ENCODE peak calls at places on chromosomes 3 and 15, in seven cellular contexts. I, M, X, H, U, K and J are unnamed samples. For H4K20me1, the result is how much of the 10 kb centered on the place peaks cover.

GRCh38 chr15:70910958-70911357 is 18.3 kb downstream of the LRRC49 start:
- DNase-seq in I (no peak), M (no peak), X (no peak), H (no peak), U (no peak), K (no peak), J (no peak)

GRCh38 chr15:93428135-93428534 is 339.1 kb upstream of the RGMA start:
- DNase-seq in I (no peak), M (no peak), X (no peak), H (peak), U (no peak), K (no peak), J (no peak)

GRCh38 chr3:43997788-43998373 is 243.8 kb upstream of the TOPAZ1 start:
- DNase-seq in I (no peak), M (peak), X (no peak), H (no peak), U (peak), K (peak), J (peak)

GRCh38 chr15:49430046-49430445 is 7.0 kb downstream of the FGF7 start:
- DNase-seq in I (no peak), M (no peak), X (no peak), H (no peak), U (no peak), K (no peak), J (no peak)

GRCh38 chr3:108598375-108598774 is 8.9 kb downstream of the DZIP3 start:
- DNase-seq in I (no peak), M (no peak), X (no peak), H (no peak), U (no peak), K (no peak), J (no peak)

GRCh38 chr3:97559398-97559797 is 205.2 kb upstream of the ARL6 start:
- DNase-seq in I (no peak), M (no peak), X (no peak), H (no peak), U (no peak), K (no peak), J (no peak)

GRCh38 chr3:31161889-31162288 is 267.4 kb upstream of the GADL1 start:
- DNase-seq in I (no peak), M (no peak), X (no peak), H (no peak), U (no peak), K (no peak), J (no peak)

GRCh38 chr3:142180761-142181362 is 31.5 kb upstream of the TFDP2 start:
- DNase-seq in I (peak), M (peak), X (peak), H (peak), U (peak), K (peak), J (no peak)

GRCh38 chr15:29115093-29115991 is 154.3 kb downstream of the NSMCE3 start:
- DNase-seq in I (no peak), M (no peak), X (peak), H (peak), U (peak), K (no peak), J (no peak)

GRCh38 chr15:89666147-89666857 is 11.0 kb upstream of the KIF7 start:
- DNase-seq in I (no peak), M (no peak), X (peak), H (no peak), U (no peak), K (no peak), J (no peak)

GRCh38 chr3:17741621-17742091 is 775 bp downstream of the TBC1D5 start:
- DNase-seq in I (no peak), M (no peak), X (no peak), H (no peak), U (peak), K (no peak), J (no peak)

GRCh38 chr3:35524851-35525250 is 114.5 kb upstream of the ARPP21 start:
- DNase-seq in I (no peak), M (no peak), X (no peak), H (no peak), U (no peak), K (no peak), J (no peak)

GRCh38 chr3:61701019-61701418 is 139.6 kb downstream of the PTPRG start:
- DNase-seq in I (no peak), M (no peak), X (no peak), H (no peak), U (no peak), K (no peak), J (no peak)

GRCh38 chr15:80643296-80643965 is 51.7 kb upstream of the ABHD17C start:
- DNase-seq in I (no peak), M (peak), X (no peak), H (no peak), U (no peak), K (no peak), J (no peak)

GRCh38 chr3:23748398-23749110 is 57.2 kb upstream of the UBE2E1 start:
- DNase-seq in I (peak), M (peak), X (no peak), H (no peak), U (peak), K (no peak), J (no peak)

GRCh38 chr3:103385991-103386390 is 951.2 kb downstream of the ZPLD1 start:
- DNase-seq in I (no peak), M (no peak), X (no peak), H (no peak), U (no peak), K (no peak), J (no peak)

GRCh38 chr3:107384428-107384827 is 7.2 kb downstream of the CCDC54 start:
- DNase-seq in I (no peak), M (no peak), X (no peak), H (no peak), U (no peak), K (no peak), J (no peak)

GRCh38 chr3:122793568-122794416 is at the start of gene HSPBAP1:
- DNase-seq in I (peak), M (peak), X (peak), H (peak), U (peak), K (peak), J (peak)

GRCh38 chr3:126431103-126431534 is 36.4 kb downstream of the CFAP100 start:
- DNase-seq in I (no peak), M (no peak), X (peak), H (no peak), U (no peak), K (no peak), J (no peak)

GRCh38 chr3:127549826-127550487 is 40.6 kb downstream of the TPRA1 start:
- DNase-seq in I (no peak), M (no peak), X (no peak), H (no peak), U (no peak), K (no peak), J (peak)

GRCh38 chr3:9994086-9994844 is 7.6 kb upstream of the EMC3 start:
- DNase-seq in I (peak), M (peak), X (no peak), H (no peak), U (peak), K (no peak), J (no peak)

GRCh38 chr3:150743508-150743907 is 19.5 kb downstream of the SIAH2 start:
- DNase-seq in I (peak), M (peak), X (no peak), H (no peak), U (no peak), K (no peak), J (peak)

DNA sequence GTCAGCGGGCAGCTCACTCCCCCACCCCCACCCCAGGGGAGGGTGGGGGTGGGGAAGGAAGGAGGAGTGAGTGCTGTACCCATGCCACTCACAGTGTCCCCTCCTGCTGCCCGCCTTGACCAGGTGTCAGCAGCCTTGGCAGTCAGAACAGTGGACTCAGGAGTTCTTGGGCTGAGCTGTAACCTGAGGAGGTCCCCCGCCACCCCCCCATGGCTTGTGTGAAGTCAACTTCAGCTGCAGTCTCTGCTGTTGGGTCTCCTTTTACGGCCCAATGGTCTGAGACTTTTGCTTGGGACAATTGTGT is 8.9 kb downstream of the MAPKAPK3 start:
- DNase-seq in I (no peak), M (no peak), X (no peak), H (no peak), U (no peak), K (no peak), J (no peak)
- H4K20me1 ChIP-seq in I (under half), M (under half), X (under half), H (under half), U (under half), K (under half), J (under half)

DNA sequence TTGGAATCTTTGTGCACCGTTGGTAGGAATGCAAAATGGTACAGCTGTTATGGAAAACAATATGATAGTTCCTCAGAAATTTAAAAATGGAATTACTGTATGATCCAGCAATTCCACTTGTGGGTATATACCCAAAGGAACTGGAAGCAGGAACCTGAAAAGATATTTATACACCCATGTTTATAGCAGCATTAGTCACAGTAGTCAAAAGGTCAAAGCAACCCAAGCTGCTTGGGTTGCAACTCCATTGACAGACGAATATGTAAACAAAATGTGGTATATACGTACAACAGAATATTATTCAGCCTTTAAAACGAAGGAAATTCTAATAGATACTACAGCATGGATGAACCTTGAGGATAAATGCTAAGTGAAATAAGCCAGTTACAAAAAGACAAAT is 35.0 kb upstream of the CAPN3 start:
- DNase-seq in I (peak), M (peak), X (no peak), H (no peak), U (peak), K (no peak), J (peak)
- H4K20me1 ChIP-seq in I (under half), M (under half), X (under half), H (under half), U (under half), K (under half), J (under half)

GRCh38 chr3:197248341-197248740 is 50.1 kb downstream of the DLG1 start:
- DNase-seq in I (no peak), M (no peak), X (no peak), H (no peak), U (no peak), K (no peak), J (no peak)
- H4K20me1 ChIP-seq in I (under half), M (under half), X (under half), H (under half), U (under half), K (under half), J (under half)

DNA sequence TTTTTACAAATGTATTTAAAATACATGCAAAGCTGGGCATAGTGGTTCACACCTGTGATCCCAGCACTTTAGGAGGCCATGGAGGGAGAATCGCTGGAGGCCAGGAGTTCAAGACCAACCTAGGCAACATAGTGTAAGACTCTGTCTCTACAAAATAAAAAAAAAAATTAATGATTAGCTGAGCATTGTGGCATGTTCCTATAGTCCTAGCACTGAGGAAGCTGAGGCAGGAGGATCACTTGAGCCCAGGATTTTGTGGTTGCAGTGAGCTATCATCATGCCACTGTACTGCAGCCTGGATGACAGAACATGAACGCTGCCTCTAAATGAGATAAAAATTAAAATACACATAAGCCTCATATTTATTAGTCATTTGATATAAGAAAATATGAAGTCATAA is 142.8 kb downstream of the TCF12 start:
- DNase-seq in I (no peak), M (peak), X (no peak), H (no peak), U (no peak), K (no peak), J (no peak)
- H4K20me1 ChIP-seq in I (under half), M (under half), X (under half), H (under half), U (under half), K (under half), J (under half)

GRCh38 chr3:66425566-66425965 is 75.3 kb downstream of the LRIG1 start:
- DNase-seq in I (no peak), M (no peak), X (no peak), H (no peak), U (no peak), K (no peak), J (no peak)
- H4K20me1 ChIP-seq in I (under half), M (under half), X (under half), H (under half), U (under half), K (under half), J (under half)

DNA sequence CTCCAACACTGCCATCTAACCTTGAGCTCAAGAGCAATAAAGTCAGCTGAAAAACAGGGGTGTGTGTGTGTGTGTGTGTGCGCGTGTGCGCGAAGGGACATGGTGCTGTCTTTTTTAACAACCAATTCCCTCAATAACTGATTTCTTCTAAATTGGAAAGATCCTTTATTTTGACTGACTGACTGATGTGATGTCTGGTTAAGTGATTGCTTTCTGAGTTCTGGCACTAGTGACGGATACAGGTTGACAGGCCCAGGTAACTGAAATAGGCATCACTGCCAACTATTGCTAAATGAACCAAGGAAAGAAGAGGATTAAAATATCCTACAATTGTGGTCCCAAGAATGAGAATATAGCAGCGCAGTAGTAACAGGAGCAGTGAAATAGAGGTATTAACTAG is 405.4 kb downstream of the ZNF385D start:
- DNase-seq in I (no peak), M (no peak), X (no peak), H (no peak), U (no peak), K (no peak), J (no peak)
- H4K20me1 ChIP-seq in I (under half), M (under half), X (under half), H (under half), U (under half), K (under half), J (under half)

DNA sequence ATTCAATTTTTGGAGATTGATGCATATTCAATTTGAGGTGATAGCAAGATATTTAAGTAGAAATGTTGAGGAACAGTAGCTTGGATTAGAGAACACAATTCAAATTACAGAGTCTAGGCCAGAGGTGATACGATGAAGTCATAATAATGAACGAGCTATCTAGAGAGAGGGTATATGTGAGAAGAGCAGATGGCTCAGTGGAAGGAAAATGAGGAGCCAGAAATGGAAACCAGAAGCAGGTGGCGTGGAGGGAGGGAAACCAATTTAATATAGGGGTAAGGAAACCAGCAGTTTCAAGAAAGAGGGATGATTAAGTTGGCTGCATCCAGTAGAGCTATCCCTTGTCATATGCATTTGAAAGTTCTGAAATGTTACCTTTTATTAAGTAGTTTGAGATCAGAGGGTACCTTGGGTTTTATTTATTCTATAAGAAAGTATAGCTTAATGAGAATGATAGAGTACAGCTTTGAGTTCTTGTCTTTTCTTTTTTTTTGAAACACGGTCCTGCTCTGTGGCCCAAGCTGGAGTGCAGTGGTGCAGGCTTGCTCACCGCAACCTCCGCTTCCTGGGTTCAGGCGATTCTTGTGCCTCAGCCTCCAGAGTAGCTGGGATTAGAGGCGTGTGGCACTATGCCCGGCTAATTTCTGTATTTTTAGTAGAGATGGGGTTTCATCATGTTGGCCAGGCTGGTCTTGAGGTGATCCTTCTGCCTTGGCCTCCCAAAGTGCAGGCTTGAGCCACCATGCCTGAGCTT is 22.1 kb downstream of the NCK1 start:
- DNase-seq in I (no peak), M (no peak), X (no peak), H (no peak), U (no peak), K (peak), J (no peak)
- H4K20me1 ChIP-seq in I (under half), M (under half), X (under half), H (under half), U (under half), K (under half), J (under half)

DNA sequence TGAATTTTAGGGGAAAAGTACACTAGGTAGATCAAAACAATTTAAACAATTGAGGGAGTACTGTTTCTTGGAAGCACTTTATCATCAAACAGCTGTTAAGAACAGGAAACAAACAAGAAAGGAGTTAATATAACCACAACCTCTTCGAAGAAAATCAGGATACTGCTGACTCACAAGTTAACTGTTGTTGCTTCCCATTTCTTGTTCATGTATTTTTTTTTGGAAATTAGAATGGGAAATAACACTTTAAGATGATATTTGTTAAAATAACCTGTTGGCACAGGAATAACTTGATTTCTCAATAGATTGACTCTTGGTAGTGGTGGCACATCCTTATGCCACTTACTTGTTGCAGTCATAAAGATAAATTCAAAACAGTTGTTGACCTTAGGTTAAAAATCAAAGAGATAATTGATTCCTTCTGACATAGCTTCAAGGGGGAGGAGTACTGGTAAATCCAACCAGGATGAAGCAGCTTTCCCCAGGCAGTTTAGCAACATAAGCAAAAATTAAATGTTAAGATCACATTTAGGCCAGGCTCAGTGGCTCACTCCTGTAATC is 3.3 kb downstream of the BNIP2 start:
- DNase-seq in I (peak), M (peak), X (no peak), H (no peak), U (peak), K (no peak), J (no peak)
- H4K20me1 ChIP-seq in I (under half), M (under half), X (under half), H (half or more), U (under half), K (under half), J (half or more)

DNA sequence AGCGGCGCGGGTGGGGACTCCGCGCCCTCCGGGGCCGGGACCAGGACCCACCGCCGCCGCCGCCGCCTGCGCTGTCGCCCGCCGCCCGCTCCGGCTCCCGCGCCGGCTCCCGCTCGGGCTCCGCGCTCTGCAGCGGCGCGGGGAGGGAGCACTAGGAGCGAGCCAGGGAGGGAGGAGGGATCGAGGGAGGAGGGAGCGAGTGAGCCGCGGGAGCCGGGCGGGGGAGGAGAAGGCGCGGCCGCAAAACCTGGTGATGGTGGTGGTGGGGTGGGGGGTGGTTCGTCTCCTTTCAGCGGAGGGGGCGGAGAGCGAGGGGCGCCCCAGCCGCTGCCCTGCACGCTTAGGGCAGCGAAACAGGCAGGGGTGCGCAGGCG is at the start of gene LINGO1:
- DNase-seq in I (no peak), M (peak), X (no peak), H (peak), U (no peak), K (no peak), J (no peak)
- H4K20me1 ChIP-seq in I (under half), M (under half), X (under half), H (under half), U (under half), K (under half), J (under half)

GRCh38 chr3:27244374-27244773 is 124.8 kb downstream of the NEK10 start:
- DNase-seq in I (no peak), M (no peak), X (no peak), H (no peak), U (no peak), K (no peak), J (no peak)
- H4K20me1 ChIP-seq in I (under half), M (under half), X (under half), H (under half), U (under half), K (under half), J (under half)